ENCODE peak calls at places on chromosomes 11 and 22, in six cellular contexts. B is T-cell; Q is fibroblast of mammary gland; H is NCI-H524; N is activated T-cell treated with anti-CD3 and anti-CD28 coated beads, Interleukin-2, amount 50 U/mL, for 24 hours; W is activated CD4-positive, alpha-beta T cell treated with anti-CD3 and anti-CD28 coated beads, Interleukin-2, amount 50 U/mL, for 1 hour. Z is an unnamed sample.

GRCh38 chr11:126969865-126970479 is 30.6 kb downstream of the KIRREL3 start:
- DNase-seq in W (no peak), B (no peak), N (no peak), H (peak; percentile 7), Q (peak; percentile 38), Z (no peak)

GRCh38 chr11:46520971-46521745 is 72.7 kb downstream of the AMBRA1 start:
- DNase-seq in N (no peak), B (no peak), W (no peak), H (no peak), Q (peak; percentile 65), Z (peak; percentile 40)

GRCh38 chr11:32090774-32091370 is at the start of gene RCN1:
- DNase-seq in B (peak; percentile 35), W (peak; percentile 21), H (peak; percentile 78), Q (peak; percentile 71), N (peak; percentile 79), Z (peak; percentile 89)

GRCh38 chr22:50301581-50301991 is 5.9 kb downstream of the PLXNB2 start:
- DNase-seq in N (no peak), B (no peak), H (no peak), W (no peak), Q (no peak), Z (no peak)

GRCh38 chr11:1830500-1831223 is 4.1 kb upstream of the SYT8 start:
- DNase-seq in N (no peak), H (peak; percentile 29), W (no peak), B (no peak), Q (no peak), Z (no peak)

GRCh38 chr11:2697871-2698270 is 1.9 kb downstream of the KCNQ1OT1 start:
- DNase-seq in H (no peak), W (no peak), Q (no peak), B (no peak), N (no peak), Z (no peak)

GRCh38 chr22:48740086-48740730 is 1087.5 kb downstream of the BRD1 start:
- DNase-seq in H (peak; percentile 26), W (no peak), Q (no peak), B (no peak), N (no peak), Z (no peak)

GRCh38 chr11:91248199-91248807 is 976.3 kb upstream of the FAT3 start:
- DNase-seq in W (no peak), H (peak; percentile 53), Q (peak; percentile 34), B (no peak), N (no peak), Z (no peak)

GRCh38 chr22:19810381-19811141 is 44.1 kb downstream of the GNB1L start:
- DNase-seq in N (no peak), H (no peak), B (no peak), W (no peak), Q (peak; percentile 92), Z (no peak)

GRCh38 chr22:38570841-38571364 is 920 bp upstream of the DMC1 start:
- DNase-seq in B (peak; percentile 9), N (no peak), W (peak; percentile 18), Q (peak; percentile 28), H (peak; percentile 74), Z (peak; percentile 37)

GRCh38 chr11:65489061-65489705 is 9.7 kb upstream of the MALAT1 start:
- DNase-seq in H (no peak), W (no peak), Q (peak; percentile 89), B (no peak), N (no peak), Z (peak; percentile 82)

GRCh38 chr11:88338223-88338661 is 706 bp upstream of the CTSC start:
- DNase-seq in Q (peak; percentile 84), H (peak; percentile 12), B (no peak), N (peak; percentile 56), W (peak; percentile 23), Z (peak; percentile 78)

GRCh38 chr22:33850227-33850626 is 70.0 kb downstream of the LARGE1 start:
- DNase-seq in B (no peak), Q (no peak), N (no peak), W (no peak), H (peak; percentile 42), Z (no peak)

Z was measured in fibroblast of gingiva.